ENCODE peak calls at places on chromosome 21, in eight cellular contexts. One of them, this sample, is unnamed.

GRCh38 chr21:31279986-31280385 is 64.1 kb downstream of the TIAM1 start:
- DNase-seq in ascending aorta: no peak
- DNase-seq in endothelial cell of umbilical vein: no peak
- DNase-seq in HCT116: no peak
- DNase-seq in GM23338: no peak
- DNase-seq in foreskin fibroblast: no peak
- DNase-seq in psoas muscle: no peak
- DNase-seq in left ventricle myocardium inferior: no peak
- DNase-seq in this sample: no peak

GRCh38 chr21:35227774-35228173 is 178.7 kb upstream of the RUNX1 start:
- DNase-seq in psoas muscle: peak
- DNase-seq in GM23338: no peak
- DNase-seq in foreskin fibroblast: no peak
- DNase-seq in left ventricle myocardium inferior: no peak
- DNase-seq in endothelial cell of umbilical vein: no peak
- DNase-seq in ascending aorta: no peak
- DNase-seq in HCT116: no peak
- DNase-seq in this sample: no peak

GRCh38 chr21:45618287-45618686 is 25.2 kb upstream of the PCBP3 start:
- DNase-seq in GM23338: no peak
- DNase-seq in ascending aorta: no peak
- DNase-seq in foreskin fibroblast: peak
- DNase-seq in HCT116: no peak
- DNase-seq in psoas muscle: no peak
- DNase-seq in left ventricle myocardium inferior: no peak
- DNase-seq in endothelial cell of umbilical vein: no peak
- DNase-seq in this sample: no peak

GRCh38 chr21:44572959-44573583 is 458 bp upstream of the KRTAP10-4 start:
- DNase-seq in foreskin fibroblast: no peak
- DNase-seq in GM23338: no peak
- DNase-seq in endothelial cell of umbilical vein: no peak
- DNase-seq in left ventricle myocardium inferior: no peak
- DNase-seq in ascending aorta: no peak
- DNase-seq in psoas muscle: no peak
- DNase-seq in HCT116: no peak
- DNase-seq in this sample: no peak

GRCh38 chr21:14215971-14216621 is at the start of gene RBM11:
- DNase-seq in foreskin fibroblast: no peak
- DNase-seq in HCT116: no peak
- DNase-seq in psoas muscle: peak
- DNase-seq in ascending aorta: peak
- DNase-seq in left ventricle myocardium inferior: peak
- DNase-seq in endothelial cell of umbilical vein: peak
- DNase-seq in GM23338: peak
- DNase-seq in this sample: peak

GRCh38 chr21:20662523-20662922 is 335.7 kb upstream of the NCAM2 start:
- DNase-seq in foreskin fibroblast: no peak
- DNase-seq in endothelial cell of umbilical vein: no peak
- DNase-seq in psoas muscle: no peak
- DNase-seq in ascending aorta: no peak
- DNase-seq in GM23338: peak
- DNase-seq in left ventricle myocardium inferior: no peak
- DNase-seq in HCT116: no peak
- DNase-seq in this sample: no peak

GRCh38 chr21:45029298-45029967 is 44.9 kb upstream of the ADARB1 start:
- DNase-seq in ascending aorta: peak
- DNase-seq in left ventricle myocardium inferior: peak
- DNase-seq in GM23338: peak
- DNase-seq in HCT116: no peak
- DNase-seq in endothelial cell of umbilical vein: no peak
- DNase-seq in psoas muscle: peak
- DNase-seq in foreskin fibroblast: no peak
- DNase-seq in this sample: no peak

GRCh38 chr21:33848252-33848953 is 67.2 kb downstream of the ATP5PO start:
- DNase-seq in ascending aorta: no peak
- DNase-seq in foreskin fibroblast: no peak
- DNase-seq in left ventricle myocardium inferior: no peak
- DNase-seq in HCT116: no peak
- DNase-seq in endothelial cell of umbilical vein: no peak
- DNase-seq in GM23338: no peak
- DNase-seq in psoas muscle: no peak
- DNase-seq in this sample: no peak

GRCh38 chr21:31557956-31558838 is 101.3 kb upstream of the SOD1 start:
- DNase-seq in psoas muscle: no peak
- DNase-seq in endothelial cell of umbilical vein: no peak
- DNase-seq in foreskin fibroblast: no peak
- DNase-seq in HCT116: no peak
- DNase-seq in left ventricle myocardium inferior: no peak
- DNase-seq in GM23338: peak
- DNase-seq in ascending aorta: no peak
- DNase-seq in this sample: no peak

GRCh38 chr21:17921579-17922530 is 102.7 kb upstream of the C21orf91 start:
- DNase-seq in HCT116: no peak
- DNase-seq in ascending aorta: no peak
- DNase-seq in endothelial cell of umbilical vein: peak
- DNase-seq in foreskin fibroblast: peak
- DNase-seq in GM23338: no peak
- DNase-seq in left ventricle myocardium inferior: no peak
- DNase-seq in psoas muscle: no peak
- DNase-seq in this sample: peak

GRCh38 chr21:36065497-36066036 is 4.3 kb upstream of the CBR1 start:
- DNase-seq in GM23338: no peak
- DNase-seq in endothelial cell of umbilical vein: peak
- DNase-seq in foreskin fibroblast: peak
- DNase-seq in HCT116: no peak
- DNase-seq in left ventricle myocardium inferior: no peak
- DNase-seq in psoas muscle: no peak
- DNase-seq in ascending aorta: no peak
- DNase-seq in this sample: no peak

GRCh38 chr21:35738342-35738961 is 321.9 kb downstream of the SETD4 start:
- DNase-seq in GM23338: no peak
- DNase-seq in endothelial cell of umbilical vein: peak
- DNase-seq in left ventricle myocardium inferior: no peak
- DNase-seq in psoas muscle: no peak
- DNase-seq in foreskin fibroblast: peak
- DNase-seq in ascending aorta: no peak
- DNase-seq in HCT116: no peak
- DNase-seq in this sample: no peak

GRCh38 chr21:46661211-46661625 is 25.7 kb downstream of the PRMT2 start:
- DNase-seq in GM23338: peak
- DNase-seq in HCT116: no peak
- DNase-seq in left ventricle myocardium inferior: peak
- DNase-seq in foreskin fibroblast: peak
- DNase-seq in endothelial cell of umbilical vein: peak
- DNase-seq in psoas muscle: peak
- DNase-seq in ascending aorta: peak
- DNase-seq in this sample: no peak

GRCh38 chr21:35475768-35476167 is 426.7 kb upstream of the RUNX1 start:
- DNase-seq in ascending aorta: no peak
- DNase-seq in psoas muscle: no peak
- DNase-seq in HCT116: no peak
- DNase-seq in foreskin fibroblast: peak
- DNase-seq in GM23338: no peak
- DNase-seq in endothelial cell of umbilical vein: peak
- DNase-seq in left ventricle myocardium inferior: no peak
- DNase-seq in this sample: no peak

GRCh38 chr21:46229133-46229922 is 754 bp upstream of the LSS start:
- DNase-seq in psoas muscle: peak
- DNase-seq in endothelial cell of umbilical vein: peak
- DNase-seq in HCT116: no peak
- DNase-seq in foreskin fibroblast: no peak
- DNase-seq in ascending aorta: no peak
- DNase-seq in left ventricle myocardium inferior: no peak
- DNase-seq in GM23338: peak
- DNase-seq in this sample: no peak

GRCh38 chr21:21165063-21165645 is 166.9 kb downstream of the NCAM2 start:
- DNase-seq in GM23338: no peak
- DNase-seq in ascending aorta: peak
- DNase-seq in endothelial cell of umbilical vein: no peak
- DNase-seq in psoas muscle: no peak
- DNase-seq in HCT116: no peak
- DNase-seq in foreskin fibroblast: peak
- DNase-seq in left ventricle myocardium inferior: no peak
- DNase-seq in this sample: no peak

GRCh38 chr21:17539743-17540341 is 27.0 kb downstream of the CXADR start:
- DNase-seq in ascending aorta: no peak
- DNase-seq in foreskin fibroblast: no peak
- DNase-seq in GM23338: peak
- DNase-seq in endothelial cell of umbilical vein: no peak
- DNase-seq in psoas muscle: no peak
- DNase-seq in left ventricle myocardium inferior: no peak
- DNase-seq in HCT116: no peak
- DNase-seq in this sample: no peak

GRCh38 chr21:29114765-29115164 is 15.7 kb upstream of the MAP3K7CL start:
- DNase-seq in psoas muscle: no peak
- DNase-seq in HCT116: peak
- DNase-seq in foreskin fibroblast: peak
- DNase-seq in left ventricle myocardium inferior: no peak
- DNase-seq in ascending aorta: no peak
- DNase-seq in GM23338: peak
- DNase-seq in endothelial cell of umbilical vein: no peak
- DNase-seq in this sample: no peak

GRCh38 chr21:23887709-23888303 is 1719.5 kb downstream of the MRPL39 start:
- DNase-seq in HCT116: no peak
- DNase-seq in foreskin fibroblast: no peak
- DNase-seq in left ventricle myocardium inferior: no peak
- DNase-seq in endothelial cell of umbilical vein: no peak
- DNase-seq in psoas muscle: no peak
- DNase-seq in ascending aorta: no peak
- DNase-seq in GM23338: no peak
- DNase-seq in this sample: no peak

GRCh38 chr21:44711327-44712202 is at the start of gene TSPEAR:
- DNase-seq in HCT116: no peak
- DNase-seq in ascending aorta: peak
- DNase-seq in psoas muscle: peak
- DNase-seq in endothelial cell of umbilical vein: no peak
- DNase-seq in left ventricle myocardium inferior: no peak
- DNase-seq in foreskin fibroblast: no peak
- DNase-seq in GM23338: peak
- DNase-seq in this sample: peak

GRCh38 chr21:15732996-15733329 is 3.2 kb downstream of the USP25 start:
- DNase-seq in HCT116: no peak
- DNase-seq in left ventricle myocardium inferior: no peak
- DNase-seq in GM23338: no peak
- DNase-seq in endothelial cell of umbilical vein: no peak
- DNase-seq in ascending aorta: no peak
- DNase-seq in foreskin fibroblast: no peak
- DNase-seq in psoas muscle: no peak
- DNase-seq in this sample: no peak
- H3K4me3 ChIP-seq in HCT116: no peak
- H3K4me3 ChIP-seq in left ventricle myocardium inferior: peak
- H3K4me3 ChIP-seq in GM23338: no peak
- H3K4me3 ChIP-seq in endothelial cell of umbilical vein: no peak
- H3K4me3 ChIP-seq in ascending aorta: no peak
- H3K4me3 ChIP-seq in foreskin fibroblast: no peak
- H3K4me3 ChIP-seq in psoas muscle: peak
- H3K4me3 ChIP-seq in this sample: peak

DNA sequence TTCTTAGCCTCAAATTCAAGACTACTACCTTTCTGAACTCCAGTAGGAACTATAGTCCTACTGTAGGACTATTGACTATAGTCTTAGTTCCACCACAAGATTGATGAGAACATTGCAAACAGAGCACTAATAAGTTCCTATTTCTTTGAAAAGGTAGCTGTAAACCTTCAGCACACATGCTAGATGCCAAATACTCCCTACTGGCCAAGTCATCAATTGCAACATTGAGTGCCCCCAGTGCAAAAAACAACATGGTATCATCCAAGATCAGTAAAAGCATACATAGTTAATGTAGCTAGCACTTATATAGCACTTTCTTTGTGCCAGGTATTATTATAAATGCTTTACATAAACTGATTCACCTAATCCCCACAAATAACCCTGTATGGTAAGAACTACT is 99.8 kb downstream of the MRPL39 start:
- DNase-seq in ascending aorta: no peak
- DNase-seq in endothelial cell of umbilical vein: no peak
- DNase-seq in psoas muscle: no peak
- DNase-seq in HCT116: no peak
- DNase-seq in foreskin fibroblast: peak
- DNase-seq in left ventricle myocardium inferior: no peak
- DNase-seq in GM23338: peak
- DNase-seq in this sample: no peak
- TF ChIP-seq CTCF in ascending aorta: no peak
- TF ChIP-seq CTCF in endothelial cell of umbilical vein: no peak
- TF ChIP-seq CTCF in psoas muscle: no peak
- TF ChIP-seq CTCF in HCT116: peak
- TF ChIP-seq CTCF in foreskin fibroblast: no peak
- TF ChIP-seq CTCF in left ventricle myocardium inferior: no peak
- TF ChIP-seq CTCF in GM23338: peak
- TF ChIP-seq CTCF in this sample: no peak

GRCh38 chr21:32584472-32584871 is 851 bp downstream of the TCP10L start:
- DNase-seq in endothelial cell of umbilical vein: no peak
- DNase-seq in GM23338: no peak
- DNase-seq in ascending aorta: no peak
- DNase-seq in HCT116: no peak
- DNase-seq in left ventricle myocardium inferior: no peak
- DNase-seq in foreskin fibroblast: no peak
- DNase-seq in psoas muscle: no peak
- DNase-seq in this sample: no peak
- H3K4me3 ChIP-seq in endothelial cell of umbilical vein: no peak
- H3K4me3 ChIP-seq in GM23338: no peak
- H3K4me3 ChIP-seq in ascending aorta: no peak
- H3K4me3 ChIP-seq in HCT116: no peak
- H3K4me3 ChIP-seq in left ventricle myocardium inferior: no peak
- H3K4me3 ChIP-seq in foreskin fibroblast: no peak
- H3K4me3 ChIP-seq in psoas muscle: no peak
- H3K4me3 ChIP-seq in this sample: no peak

DNA sequence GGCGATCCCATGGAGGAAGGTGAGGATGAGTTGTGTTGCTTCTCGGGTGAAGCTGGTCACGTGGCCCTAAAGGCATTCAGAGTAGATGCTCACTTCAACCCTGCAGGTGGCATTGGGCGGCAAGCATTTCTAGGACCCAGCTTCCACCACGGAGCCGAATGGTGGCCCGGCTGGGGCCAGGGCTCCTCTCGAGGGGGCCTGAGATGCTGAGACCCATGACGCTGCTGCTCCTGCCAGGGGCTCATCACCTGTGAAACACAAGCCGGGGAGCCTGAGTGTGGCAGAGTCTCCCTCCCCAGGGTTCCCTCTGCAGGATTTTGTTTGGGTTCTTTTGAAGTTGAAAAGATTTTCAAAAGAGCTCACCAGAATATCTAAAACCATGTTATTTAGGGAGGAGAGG is 41.2 kb downstream of the ABCG1 start:
- DNase-seq in ascending aorta: no peak
- DNase-seq in foreskin fibroblast: no peak
- DNase-seq in endothelial cell of umbilical vein: no peak
- DNase-seq in HCT116: no peak
- DNase-seq in psoas muscle: peak
- DNase-seq in GM23338: no peak
- DNase-seq in left ventricle myocardium inferior: no peak
- DNase-seq in this sample: no peak
- TF ChIP-seq CTCF in ascending aorta: no peak
- TF ChIP-seq CTCF in foreskin fibroblast: no peak
- TF ChIP-seq CTCF in endothelial cell of umbilical vein: no peak
- TF ChIP-seq CTCF in HCT116: no peak
- TF ChIP-seq CTCF in psoas muscle: no peak
- TF ChIP-seq CTCF in GM23338: no peak
- TF ChIP-seq CTCF in left ventricle myocardium inferior: no peak
- TF ChIP-seq CTCF in this sample: no peak

GRCh38 chr21:40043866-40044265 is 176.6 kb downstream of the PCP4 start:
- DNase-seq in endothelial cell of umbilical vein: no peak
- DNase-seq in GM23338: no peak
- DNase-seq in foreskin fibroblast: no peak
- DNase-seq in left ventricle myocardium inferior: no peak
- DNase-seq in ascending aorta: no peak
- DNase-seq in psoas muscle: peak
- DNase-seq in HCT116: no peak
- DNase-seq in this sample: no peak
- H3K4me3 ChIP-seq in endothelial cell of umbilical vein: no peak
- H3K4me3 ChIP-seq in GM23338: no peak
- H3K4me3 ChIP-seq in foreskin fibroblast: no peak
- H3K4me3 ChIP-seq in left ventricle myocardium inferior: no peak
- H3K4me3 ChIP-seq in ascending aorta: no peak
- H3K4me3 ChIP-seq in psoas muscle: no peak
- H3K4me3 ChIP-seq in HCT116: no peak
- H3K4me3 ChIP-seq in this sample: no peak

This sample was measured in LNCaP clone FGC.